ENCODE peak calls at places on chromosomes 1 and 21, in four cellular contexts. One of them, this sample, is unnamed.

GRCh38 chr1:160340146-160340545 is 2.9 kb downstream of the COPA start:
- DNase-seq in AG10803: no peak
- DNase-seq in brain microvascular endothelial cell: no peak
- DNase-seq in IMR-90: no peak
- DNase-seq in this sample: no peak

GRCh38 chr1:227777156-227777555 is 38.3 kb upstream of the PRSS38 start:
- DNase-seq in AG10803: no peak
- DNase-seq in brain microvascular endothelial cell: no peak
- DNase-seq in IMR-90: no peak
- DNase-seq in this sample: no peak

GRCh38 chr1:54302549-54302948 is 102.6 kb downstream of the MRPL37 start:
- DNase-seq in AG10803: no peak
- DNase-seq in brain microvascular endothelial cell: no peak
- DNase-seq in IMR-90: no peak
- DNase-seq in this sample: no peak

GRCh38 chr1:20729155-20729931 is 3.2 kb downstream of the SH2D5 start:
- DNase-seq in AG10803: no peak
- DNase-seq in brain microvascular endothelial cell: no peak
- DNase-seq in IMR-90: no peak
- DNase-seq in this sample: no peak

GRCh38 chr1:154733621-154734020 is 125.6 kb upstream of the ADAR start:
- DNase-seq in AG10803: no peak
- DNase-seq in brain microvascular endothelial cell: no peak
- DNase-seq in IMR-90: no peak
- DNase-seq in this sample: no peak

GRCh38 chr1:85027242-85027983 is 20.9 kb downstream of the MCOLN3 start:
- DNase-seq in AG10803: peak
- DNase-seq in brain microvascular endothelial cell: no peak
- DNase-seq in IMR-90: peak
- DNase-seq in this sample: no peak

GRCh38 chr1:25003457-25004190 is 73.5 kb upstream of the RUNX3 start:
- DNase-seq in AG10803: no peak
- DNase-seq in brain microvascular endothelial cell: no peak
- DNase-seq in IMR-90: peak
- DNase-seq in this sample: no peak

GRCh38 chr1:204104331-204105222 is 31.7 kb downstream of the SOX13 start:
- DNase-seq in AG10803: no peak
- DNase-seq in brain microvascular endothelial cell: peak
- DNase-seq in IMR-90: no peak
- DNase-seq in this sample: no peak

GRCh38 chr1:103191327-103191726 is 83.0 kb upstream of the COL11A1 start:
- DNase-seq in AG10803: no peak
- DNase-seq in brain microvascular endothelial cell: peak
- DNase-seq in IMR-90: peak
- DNase-seq in this sample: no peak

GRCh38 chr1:5389101-5389885 is 602.9 kb downstream of the NPHP4 start:
- DNase-seq in AG10803: no peak
- DNase-seq in brain microvascular endothelial cell: no peak
- DNase-seq in IMR-90: no peak
- DNase-seq in this sample: no peak

GRCh38 chr1:212607924-212608208 is 695 bp upstream of the ATF3 start:
- DNase-seq in AG10803: no peak
- DNase-seq in brain microvascular endothelial cell: no peak
- DNase-seq in IMR-90: no peak
- DNase-seq in this sample: no peak

GRCh38 chr1:1059494-1060280 is 14.4 kb downstream of the RNF223 start:
- DNase-seq in AG10803: peak
- DNase-seq in brain microvascular endothelial cell: peak
- DNase-seq in IMR-90: peak
- DNase-seq in this sample: no peak

GRCh38 chr1:42963378-42964005 is 4.8 kb upstream of the SLC2A1 start:
- DNase-seq in AG10803: peak
- DNase-seq in brain microvascular endothelial cell: peak
- DNase-seq in IMR-90: peak
- DNase-seq in this sample: peak

GRCh38 chr1:219771039-219771438 is 157.3 kb downstream of the SLC30A10 start:
- DNase-seq in AG10803: peak
- DNase-seq in brain microvascular endothelial cell: peak
- DNase-seq in IMR-90: peak
- DNase-seq in this sample: peak

GRCh38 chr21:34221331-34222030 is 142.3 kb upstream of the KCNE2 start:
- DNase-seq in AG10803: no peak
- DNase-seq in brain microvascular endothelial cell: no peak
- DNase-seq in IMR-90: no peak
- DNase-seq in this sample: no peak

GRCh38 chr1:153526132-153526543 is 9.7 kb downstream of the S100A6 start:
- DNase-seq in AG10803: no peak
- DNase-seq in brain microvascular endothelial cell: no peak
- DNase-seq in IMR-90: no peak
- DNase-seq in this sample: no peak

GRCh38 chr1:84301759-84302380 is 362 bp downstream of the SAMD13 start:
- DNase-seq in AG10803: no peak
- DNase-seq in brain microvascular endothelial cell: no peak
- DNase-seq in IMR-90: no peak
- DNase-seq in this sample: no peak

GRCh38 chr1:225597926-225598575 is 54.9 kb downstream of the ENAH start:
- DNase-seq in AG10803: peak
- DNase-seq in brain microvascular endothelial cell: no peak
- DNase-seq in IMR-90: peak
- DNase-seq in this sample: no peak

GRCh38 chr21:25361097-25361496 is 246.2 kb downstream of the MRPL39 start:
- DNase-seq in AG10803: no peak
- DNase-seq in brain microvascular endothelial cell: no peak
- DNase-seq in IMR-90: no peak
- DNase-seq in this sample: no peak

GRCh38 chr1:31390071-31390470 is 17.2 kb upstream of the FABP3 start:
- DNase-seq in AG10803: no peak
- DNase-seq in brain microvascular endothelial cell: no peak
- DNase-seq in IMR-90: no peak
- DNase-seq in this sample: no peak

GRCh38 chr1:37606481-37607263 is 10.9 kb upstream of the GNL2 start:
- DNase-seq in AG10803: peak
- DNase-seq in brain microvascular endothelial cell: no peak
- DNase-seq in IMR-90: peak
- DNase-seq in this sample: no peak

GRCh38 chr1:190474587-190475305 is 2.9 kb downstream of the BRINP3 start:
- DNase-seq in AG10803: no peak
- DNase-seq in brain microvascular endothelial cell: no peak
- DNase-seq in IMR-90: peak
- DNase-seq in this sample: no peak

GRCh38 chr1:163744488-163744887 is 422.7 kb downstream of the NUF2 start:
- DNase-seq in AG10803: peak
- DNase-seq in brain microvascular endothelial cell: no peak
- DNase-seq in IMR-90: no peak
- DNase-seq in this sample: no peak

GRCh38 chr1:178609015-178609414 is 96.1 kb downstream of the TEX35 start:
- DNase-seq in AG10803: peak
- DNase-seq in brain microvascular endothelial cell: no peak
- DNase-seq in IMR-90: peak
- DNase-seq in this sample: no peak

GRCh38 chr1:207993477-207994445 is 82.8 kb upstream of the CD34 start:
- DNase-seq in AG10803: no peak
- DNase-seq in brain microvascular endothelial cell: no peak
- DNase-seq in IMR-90: no peak
- DNase-seq in this sample: no peak

GRCh38 chr1:89356658-89357400 is 7.0 kb upstream of the GBP6 start:
- DNase-seq in AG10803: peak
- DNase-seq in brain microvascular endothelial cell: no peak
- DNase-seq in IMR-90: peak
- DNase-seq in this sample: no peak

GRCh38 chr1:203625623-203626189 is 926 bp upstream of the ATP2B4 start:
- DNase-seq in AG10803: no peak
- DNase-seq in brain microvascular endothelial cell: peak
- DNase-seq in IMR-90: no peak
- DNase-seq in this sample: no peak

GRCh38 chr1:40820251-40820797 is 36.7 kb downstream of the KCNQ4 start:
- DNase-seq in AG10803: no peak
- DNase-seq in brain microvascular endothelial cell: no peak
- DNase-seq in IMR-90: no peak
- DNase-seq in this sample: no peak

GRCh38 chr1:23178931-23179330 is 10.3 kb upstream of the LUZP1 start:
- DNase-seq in AG10803: no peak
- DNase-seq in brain microvascular endothelial cell: peak
- DNase-seq in IMR-90: peak
- DNase-seq in this sample: no peak

GRCh38 chr1:53145942-53146708 is 3.7 kb upstream of the SLC1A7 start:
- DNase-seq in AG10803: peak
- DNase-seq in brain microvascular endothelial cell: peak
- DNase-seq in IMR-90: peak
- DNase-seq in this sample: peak
- TF ChIP-seq CTCF in AG10803: no peak
- TF ChIP-seq CTCF in brain microvascular endothelial cell: no peak
- TF ChIP-seq CTCF in IMR-90: no peak
- TF ChIP-seq CTCF in this sample: no peak

DNA sequence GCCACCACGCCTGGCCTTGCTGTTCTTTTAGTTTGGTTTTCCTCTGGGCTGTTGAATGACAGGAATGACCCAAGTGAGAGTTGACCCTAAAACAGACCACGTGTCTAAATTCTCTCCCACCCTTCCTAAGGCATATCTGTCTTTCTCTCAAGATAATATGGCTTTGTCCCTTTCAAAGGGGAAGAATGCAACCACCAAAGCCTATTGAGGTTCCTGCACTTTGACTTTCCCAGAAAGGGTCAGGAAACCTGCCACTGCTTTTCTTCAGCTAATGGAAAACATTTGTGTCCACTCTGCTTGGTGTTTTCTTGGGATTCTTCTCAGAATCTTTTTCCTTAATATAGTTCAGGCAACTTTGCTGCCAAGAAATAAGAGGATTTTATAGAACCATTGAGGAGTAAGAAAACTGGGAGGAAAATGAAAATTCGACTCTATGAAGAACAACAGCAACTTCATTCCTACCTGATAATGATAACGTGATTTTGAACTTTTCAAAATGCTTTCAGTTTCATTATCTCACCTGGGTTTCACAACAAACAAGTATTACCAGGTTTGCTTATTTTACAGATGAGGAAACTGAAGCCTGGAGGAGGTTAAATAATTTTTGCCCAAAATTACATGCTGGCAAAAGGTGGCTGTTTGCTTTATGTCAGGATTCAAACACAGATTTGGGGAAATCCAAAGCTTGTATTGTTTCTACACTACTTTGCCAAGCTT is 6.9 kb downstream of the PLPP3 start:
- DNase-seq in AG10803: no peak
- DNase-seq in brain microvascular endothelial cell: no peak
- DNase-seq in IMR-90: no peak
- DNase-seq in this sample: no peak
- H3K4me3 ChIP-seq in AG10803: peak
- H3K4me3 ChIP-seq in brain microvascular endothelial cell: no peak
- H3K4me3 ChIP-seq in IMR-90: no peak
- H3K4me3 ChIP-seq in this sample: no peak

DNA sequence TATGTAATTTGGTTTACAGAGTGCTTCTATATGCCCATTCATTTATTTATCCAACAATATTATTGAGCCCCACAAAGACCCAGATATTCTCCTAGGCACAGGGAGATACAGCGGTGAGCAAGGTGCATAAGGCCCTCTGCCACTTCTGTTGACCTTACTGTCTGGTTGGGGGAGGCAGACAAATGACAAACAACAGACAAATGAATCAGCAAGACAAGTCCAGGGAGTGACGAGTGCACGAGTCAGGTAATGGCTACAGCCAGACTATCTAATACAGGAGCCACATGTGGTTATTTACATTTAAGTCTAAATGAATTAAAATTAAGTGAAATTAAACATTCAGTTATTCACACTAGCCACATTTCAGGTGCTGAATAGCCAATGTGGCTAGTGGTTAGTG is 22.0 kb upstream of the BCAR3 start:
- DNase-seq in AG10803: no peak
- DNase-seq in brain microvascular endothelial cell: no peak
- DNase-seq in IMR-90: peak
- DNase-seq in this sample: no peak
- TF ChIP-seq CTCF in AG10803: no peak
- TF ChIP-seq CTCF in brain microvascular endothelial cell: no peak
- TF ChIP-seq CTCF in IMR-90: no peak
- TF ChIP-seq CTCF in this sample: no peak

GRCh38 chr21:43699933-43700599 is 18.9 kb upstream of the PDXK start:
- DNase-seq in AG10803: no peak
- DNase-seq in brain microvascular endothelial cell: no peak
- DNase-seq in IMR-90: no peak
- DNase-seq in this sample: no peak
- H3K4me3 ChIP-seq in AG10803: no peak
- H3K4me3 ChIP-seq in brain microvascular endothelial cell: no peak
- H3K4me3 ChIP-seq in IMR-90: no peak
- H3K4me3 ChIP-seq in this sample: no peak

GRCh38 chr1:12314328-12314903 is 84.6 kb downstream of the VPS13D start:
- DNase-seq in AG10803: peak
- DNase-seq in brain microvascular endothelial cell: no peak
- DNase-seq in IMR-90: peak
- DNase-seq in this sample: peak
- TF ChIP-seq CTCF in AG10803: peak
- TF ChIP-seq CTCF in brain microvascular endothelial cell: peak
- TF ChIP-seq CTCF in IMR-90: peak
- TF ChIP-seq CTCF in this sample: peak

DNA sequence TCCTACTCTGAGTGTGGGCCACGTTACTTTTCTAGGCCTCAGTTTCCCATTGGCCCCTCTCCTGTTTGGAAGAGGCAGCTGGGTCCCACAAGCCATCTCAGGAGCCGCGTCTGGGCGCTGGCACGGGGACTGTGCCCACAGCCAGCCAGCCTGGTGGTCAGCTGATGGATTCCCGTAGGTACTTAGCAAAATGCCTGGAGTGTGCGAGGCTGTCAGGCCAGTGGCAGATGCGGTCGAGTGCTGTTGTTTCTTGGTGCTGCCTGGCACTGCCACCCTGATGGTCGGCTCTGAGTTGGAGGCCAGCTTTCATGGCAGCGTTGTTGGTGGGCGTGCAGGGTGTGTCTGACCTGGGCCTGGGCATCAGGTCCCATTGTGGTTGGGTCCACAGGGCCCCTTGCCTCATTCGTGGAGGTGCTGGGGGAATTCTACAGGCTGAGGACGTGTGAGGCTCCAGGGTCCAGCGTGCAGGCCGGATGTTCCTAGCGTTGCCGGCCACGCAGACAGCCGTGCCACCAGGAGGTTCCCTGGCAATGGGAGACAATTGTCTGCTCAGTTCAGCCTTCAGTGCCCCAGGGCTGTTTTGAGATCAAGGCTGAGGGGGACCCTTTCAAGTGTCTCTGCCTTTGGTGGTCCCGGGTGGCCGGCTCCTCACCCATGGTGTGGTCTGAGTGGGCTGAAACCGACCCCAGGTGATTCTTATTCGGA is 20.9 kb downstream of the SKI start:
- DNase-seq in AG10803: no peak
- DNase-seq in brain microvascular endothelial cell: no peak
- DNase-seq in IMR-90: no peak
- DNase-seq in this sample: no peak
- H3K4me3 ChIP-seq in AG10803: no peak
- H3K4me3 ChIP-seq in brain microvascular endothelial cell: no peak
- H3K4me3 ChIP-seq in IMR-90: no peak
- H3K4me3 ChIP-seq in this sample: no peak

GRCh38 chr1:9942399-9942938 is 722 bp downstream of the LZIC start:
- DNase-seq in AG10803: peak
- DNase-seq in brain microvascular endothelial cell: peak
- DNase-seq in IMR-90: peak
- DNase-seq in this sample: no peak
- TF ChIP-seq CTCF in AG10803: peak
- TF ChIP-seq CTCF in brain microvascular endothelial cell: peak
- TF ChIP-seq CTCF in IMR-90: peak
- TF ChIP-seq CTCF in this sample: peak

GRCh38 chr1:32647308-32648134 is 2.8 kb downstream of the ZBTB8OS start:
- DNase-seq in AG10803: no peak
- DNase-seq in brain microvascular endothelial cell: no peak
- DNase-seq in IMR-90: no peak
- DNase-seq in this sample: no peak
- H3K4me3 ChIP-seq in AG10803: no peak
- H3K4me3 ChIP-seq in brain microvascular endothelial cell: no peak
- H3K4me3 ChIP-seq in IMR-90: no peak
- H3K4me3 ChIP-seq in this sample: no peak